ENCODE peak calls at places on chromosomes 13 and 19, in five cellular contexts. One of them, this sample, is unnamed.
A peak's percentile ranks its signal among the peaks of the same experiment; 100 is the strongest.

GRCh38 chr13:59119475-59119874 is 1044.3 kb downstream of the DIAPH3 start:
- DNase-seq in small intestine: no peak
- DNase-seq in right cardiac atrium: no peak
- DNase-seq in tibial artery: no peak
- DNase-seq in foreskin fibroblast: no peak
- DNase-seq in this sample: no peak

GRCh38 chr13:110304256-110304655 is 2.7 kb downstream of the COL4A1 start:
- DNase-seq in small intestine: no peak
- DNase-seq in right cardiac atrium: no peak
- DNase-seq in tibial artery: no peak
- DNase-seq in foreskin fibroblast: peak; percentile 79
- DNase-seq in this sample: no peak

GRCh38 chr13:83895994-83896580 is 13.8 kb upstream of the SLITRK1 start:
- DNase-seq in small intestine: no peak
- DNase-seq in right cardiac atrium: no peak
- DNase-seq in tibial artery: no peak
- DNase-seq in foreskin fibroblast: no peak
- DNase-seq in this sample: no peak

GRCh38 chr13:78298657-78299056 is 304.7 kb downstream of the POU4F1 start:
- DNase-seq in small intestine: no peak
- DNase-seq in right cardiac atrium: no peak
- DNase-seq in tibial artery: no peak
- DNase-seq in foreskin fibroblast: peak; percentile 0
- DNase-seq in this sample: no peak

GRCh38 chr13:47865883-47866282 is 135.2 kb downstream of the SUCLA2 start:
- DNase-seq in small intestine: no peak
- DNase-seq in right cardiac atrium: no peak
- DNase-seq in tibial artery: no peak
- DNase-seq in foreskin fibroblast: no peak
- DNase-seq in this sample: no peak

GRCh38 chr19:45250832-45251451 is at the start of gene MARK4:
- DNase-seq in small intestine: peak; percentile 46
- DNase-seq in right cardiac atrium: peak; percentile 82
- DNase-seq in tibial artery: no peak
- DNase-seq in foreskin fibroblast: peak; percentile 75
- DNase-seq in this sample: peak; percentile 67

GRCh38 chr19:34336781-34337271 is 28.2 kb upstream of the GPI start:
- DNase-seq in small intestine: no peak
- DNase-seq in right cardiac atrium: no peak
- DNase-seq in tibial artery: no peak
- DNase-seq in foreskin fibroblast: peak; percentile 57
- DNase-seq in this sample: no peak

GRCh38 chr19:12872941-12873890 is 8.0 kb downstream of the DNASE2 start:
- DNase-seq in small intestine: peak; percentile 86
- DNase-seq in right cardiac atrium: peak; percentile 79
- DNase-seq in tibial artery: peak; percentile 36
- DNase-seq in foreskin fibroblast: peak; percentile 46
- DNase-seq in this sample: peak; percentile 76

GRCh38 chr19:46471116-46471733 is at the start of gene PNMA8A:
- DNase-seq in small intestine: no peak
- DNase-seq in right cardiac atrium: peak; percentile 96
- DNase-seq in tibial artery: peak; percentile 80
- DNase-seq in foreskin fibroblast: peak; percentile 79
- DNase-seq in this sample: peak; percentile 92

GRCh38 chr19:47156861-47157454 is 26.3 kb downstream of the SAE1 start:
- DNase-seq in small intestine: peak; percentile 9
- DNase-seq in right cardiac atrium: no peak
- DNase-seq in tibial artery: no peak
- DNase-seq in foreskin fibroblast: peak; percentile 47
- DNase-seq in this sample: no peak

GRCh38 chr19:33705860-33706259 is 84.1 kb downstream of the CHST8 start:
- DNase-seq in small intestine: no peak
- DNase-seq in right cardiac atrium: no peak
- DNase-seq in tibial artery: no peak
- DNase-seq in foreskin fibroblast: no peak
- DNase-seq in this sample: peak; percentile 10

GRCh38 chr13:31957772-31958171 is 73.8 kb upstream of the FRY start:
- DNase-seq in small intestine: no peak
- DNase-seq in right cardiac atrium: no peak
- DNase-seq in tibial artery: no peak
- DNase-seq in foreskin fibroblast: no peak
- DNase-seq in this sample: no peak

GRCh38 chr13:50075619-50076097 is 60.4 kb downstream of the KCNRG start:
- DNase-seq in small intestine: no peak
- DNase-seq in right cardiac atrium: no peak
- DNase-seq in tibial artery: no peak
- DNase-seq in foreskin fibroblast: peak; percentile 31
- DNase-seq in this sample: no peak

GRCh38 chr19:30629086-30629485 is 256.9 kb downstream of the ZNF536 start:
- DNase-seq in small intestine: no peak
- DNase-seq in right cardiac atrium: no peak
- DNase-seq in tibial artery: no peak
- DNase-seq in foreskin fibroblast: no peak
- DNase-seq in this sample: no peak

GRCh38 chr13:89066868-89067466 is 1395.8 kb downstream of the SLITRK5 start:
- DNase-seq in small intestine: peak; percentile 49
- DNase-seq in right cardiac atrium: no peak
- DNase-seq in tibial artery: no peak
- DNase-seq in foreskin fibroblast: no peak
- DNase-seq in this sample: no peak

GRCh38 chr19:1084024-1084868 is 10.9 kb downstream of the POLR2E start:
- DNase-seq in small intestine: no peak
- DNase-seq in right cardiac atrium: no peak
- DNase-seq in tibial artery: peak; percentile 17
- DNase-seq in foreskin fibroblast: no peak
- DNase-seq in this sample: peak; percentile 66

GRCh38 chr13:96946709-96947311 is 47.5 kb downstream of the OXGR1 start:
- DNase-seq in small intestine: peak; percentile 59
- DNase-seq in right cardiac atrium: no peak
- DNase-seq in tibial artery: no peak
- DNase-seq in foreskin fibroblast: no peak
- DNase-seq in this sample: no peak

GRCh38 chr13:42266464-42266863 is 5.5 kb upstream of the AKAP11 start:
- DNase-seq in small intestine: no peak
- DNase-seq in right cardiac atrium: no peak
- DNase-seq in tibial artery: no peak
- DNase-seq in foreskin fibroblast: peak; percentile 78
- DNase-seq in this sample: no peak

GRCh38 chr19:48964205-48965032 is 690 bp upstream of the FTL start:
- DNase-seq in small intestine: peak; percentile 65
- DNase-seq in right cardiac atrium: no peak
- DNase-seq in tibial artery: peak; percentile 57
- DNase-seq in foreskin fibroblast: peak; percentile 74
- DNase-seq in this sample: no peak

GRCh38 chr19:46492841-46493235 is 2.8 kb downstream of the PNMA8B start:
- DNase-seq in small intestine: no peak
- DNase-seq in right cardiac atrium: no peak
- DNase-seq in tibial artery: no peak
- DNase-seq in foreskin fibroblast: no peak
- DNase-seq in this sample: peak; percentile 50

GRCh38 chr13:73293902-73294523 is 235.2 kb downstream of the KLF5 start:
- DNase-seq in small intestine: peak; percentile 81
- DNase-seq in right cardiac atrium: no peak
- DNase-seq in tibial artery: no peak
- DNase-seq in foreskin fibroblast: no peak
- DNase-seq in this sample: no peak

GRCh38 chr13:111531505-111531904 is 211.1 kb downstream of the TEX29 start:
- DNase-seq in small intestine: peak; percentile 9
- DNase-seq in right cardiac atrium: no peak
- DNase-seq in tibial artery: no peak
- DNase-seq in foreskin fibroblast: no peak
- DNase-seq in this sample: no peak

DNA sequence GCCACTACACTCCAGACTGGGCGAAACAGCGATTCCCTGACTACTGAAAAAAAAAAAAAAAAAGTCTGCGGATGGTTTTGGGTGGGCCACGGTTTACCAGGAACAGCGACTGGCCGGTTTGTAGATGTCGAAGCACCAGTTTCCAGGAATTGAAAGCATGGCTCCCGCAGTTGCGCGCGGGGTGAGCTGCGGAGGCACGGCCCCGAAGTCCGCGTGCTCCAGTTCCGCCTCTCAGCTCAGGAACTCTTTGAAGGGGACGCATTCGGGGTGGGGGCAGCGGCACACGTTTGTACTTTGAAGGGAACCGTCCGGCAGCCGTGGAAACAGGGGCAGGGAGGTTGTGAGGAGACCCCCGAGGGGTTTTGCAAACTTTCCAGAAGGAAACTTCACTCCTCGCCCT is 27.1 kb upstream of the PABPC3 start:
- DNase-seq in small intestine: no peak
- DNase-seq in right cardiac atrium: no peak
- DNase-seq in tibial artery: no peak
- DNase-seq in foreskin fibroblast: no peak
- DNase-seq in this sample: no peak
- H3K4me3 ChIP-seq in small intestine: no peak overlapping the region
- H3K4me3 ChIP-seq in right cardiac atrium: no peak overlapping the region
- H3K4me3 ChIP-seq in tibial artery: no peak overlapping the region
- H3K4me3 ChIP-seq in foreskin fibroblast: no peak overlapping the region
- H3K4me3 ChIP-seq in this sample: no peak overlapping the region

GRCh38 chr13:113819341-113819730 is 44.5 kb downstream of the GAS6 start:
- DNase-seq in small intestine: no peak
- DNase-seq in right cardiac atrium: no peak
- DNase-seq in tibial artery: no peak
- DNase-seq in foreskin fibroblast: no peak
- DNase-seq in this sample: no peak

GRCh38 chr13:113821847-113822246 is 42.0 kb downstream of the GAS6 start:
- DNase-seq in small intestine: no peak
- DNase-seq in right cardiac atrium: peak; percentile 77
- DNase-seq in tibial artery: no peak
- DNase-seq in foreskin fibroblast: no peak
- DNase-seq in this sample: peak; percentile 78

GRCh38 chr13:113822266-113822665 is 41.6 kb downstream of the GAS6 start:
- DNase-seq in small intestine: no peak
- DNase-seq in right cardiac atrium: peak; percentile 65
- DNase-seq in tibial artery: no peak
- DNase-seq in foreskin fibroblast: no peak
- DNase-seq in this sample: no peak

GRCh38 chr13:113819731-113820715 is 43.9 kb downstream of the GAS6 start:
- DNase-seq in small intestine: no peak
- DNase-seq in right cardiac atrium: peak; percentile 65
- DNase-seq in tibial artery: no peak
- DNase-seq in foreskin fibroblast: peak; percentile 74
- DNase-seq in this sample: no peak

DNA sequence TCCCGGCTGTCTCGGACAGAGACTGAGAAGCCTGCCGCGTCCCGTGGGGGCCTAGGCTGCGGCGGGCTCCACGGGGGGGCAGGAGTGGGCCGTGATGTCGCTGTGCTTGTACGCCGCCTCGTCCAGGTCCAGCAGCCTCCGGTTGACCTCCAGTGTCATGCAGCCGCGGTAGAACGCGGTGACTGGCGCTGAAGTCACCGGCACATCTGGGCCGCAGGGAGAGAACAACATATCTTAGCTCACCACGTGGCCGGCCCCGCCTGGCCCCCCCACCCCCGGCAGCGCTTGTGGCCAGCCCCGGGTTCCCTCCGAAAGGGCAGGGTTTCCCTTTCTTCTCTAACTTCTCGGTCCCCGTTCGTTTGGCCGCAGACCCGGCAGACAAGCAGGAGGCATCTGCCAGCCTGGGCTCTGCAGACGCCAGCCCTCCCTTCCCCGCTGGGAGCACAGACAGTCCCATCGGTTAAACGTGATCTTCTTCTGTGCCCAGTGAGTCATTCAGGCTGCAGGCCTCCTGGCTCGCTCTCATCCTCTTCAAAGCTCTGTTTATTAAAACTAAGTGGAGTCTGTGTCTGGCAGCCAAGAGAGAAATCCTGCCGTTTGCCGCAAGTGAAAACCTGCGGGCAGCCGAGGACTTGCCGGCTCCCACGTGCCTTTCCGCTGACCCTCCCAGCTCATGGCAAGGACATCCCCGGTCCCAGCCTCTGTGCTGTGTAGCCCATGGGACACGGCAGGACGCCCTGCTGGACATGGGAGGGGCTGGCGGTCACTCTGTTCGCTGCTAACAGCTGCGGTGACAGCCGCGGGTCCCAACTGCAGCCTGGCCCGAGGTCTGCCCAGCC is 42.8 kb downstream of the GAS6 start:
- DNase-seq in small intestine: no peak
- DNase-seq in right cardiac atrium: peak; percentile 89
- DNase-seq in tibial artery: peak; percentile 86
- DNase-seq in foreskin fibroblast: peak; percentile 99
- DNase-seq in this sample: peak; percentile 80
- H3K4me3 ChIP-seq in small intestine: no peak overlapping the region
- H3K4me3 ChIP-seq in right cardiac atrium: no peak overlapping the region
- H3K4me3 ChIP-seq in tibial artery: peak overlapping the region; percentile 7
- H3K4me3 ChIP-seq in foreskin fibroblast: peak overlapping the region; percentile 5
- H3K4me3 ChIP-seq in this sample: no peak overlapping the region

GRCh38 chr13:94248454-94249233 is 230.8 kb downstream of the DCT start:
- DNase-seq in small intestine: no peak
- DNase-seq in right cardiac atrium: no peak
- DNase-seq in tibial artery: no peak
- DNase-seq in foreskin fibroblast: peak; percentile 31
- DNase-seq in this sample: no peak

GRCh38 chr13:94249512-94249911 is 230.0 kb downstream of the DCT start:
- DNase-seq in small intestine: no peak
- DNase-seq in right cardiac atrium: no peak
- DNase-seq in tibial artery: no peak
- DNase-seq in foreskin fibroblast: peak; percentile 85
- DNase-seq in this sample: no peak

GRCh38 chr13:94252209-94252608 is 227.3 kb downstream of the DCT start:
- DNase-seq in small intestine: no peak
- DNase-seq in right cardiac atrium: no peak
- DNase-seq in tibial artery: no peak
- DNase-seq in foreskin fibroblast: peak; percentile 46
- DNase-seq in this sample: no peak

GRCh38 chr13:94254737-94255136 is 224.7 kb downstream of the DCT start:
- DNase-seq in small intestine: no peak
- DNase-seq in right cardiac atrium: no peak
- DNase-seq in tibial artery: no peak
- DNase-seq in foreskin fibroblast: peak; percentile 49
- DNase-seq in this sample: no peak

GRCh38 chr13:94251801-94252200 is 227.7 kb downstream of the DCT start:
- DNase-seq in small intestine: no peak
- DNase-seq in right cardiac atrium: peak; percentile 47
- DNase-seq in tibial artery: no peak
- DNase-seq in foreskin fibroblast: peak; percentile 73
- DNase-seq in this sample: no peak
- H3K4me3 ChIP-seq in small intestine: no peak overlapping the region
- H3K4me3 ChIP-seq in right cardiac atrium: no peak overlapping the region
- H3K4me3 ChIP-seq in tibial artery: no peak overlapping the region
- H3K4me3 ChIP-seq in foreskin fibroblast: no peak overlapping the region
- H3K4me3 ChIP-seq in this sample: no peak overlapping the region

GRCh38 chr13:19606152-19606551 is 27.3 kb upstream of the MPHOSPH8 start:
- DNase-seq in small intestine: no peak
- DNase-seq in right cardiac atrium: no peak
- DNase-seq in tibial artery: no peak
- DNase-seq in foreskin fibroblast: peak; percentile 54
- DNase-seq in this sample: no peak

GRCh38 chr13:19597523-19597922 is 35.9 kb upstream of the MPHOSPH8 start:
- DNase-seq in small intestine: no peak
- DNase-seq in right cardiac atrium: no peak
- DNase-seq in tibial artery: no peak
- DNase-seq in foreskin fibroblast: peak; percentile 84
- DNase-seq in this sample: no peak

GRCh38 chr13:19605161-19605955 is 28.1 kb upstream of the MPHOSPH8 start:
- DNase-seq in small intestine: no peak
- DNase-seq in right cardiac atrium: no peak
- DNase-seq in tibial artery: no peak
- DNase-seq in foreskin fibroblast: no peak
- DNase-seq in this sample: no peak

GRCh38 chr13:19604306-19604705 is 29.2 kb upstream of the MPHOSPH8 start:
- DNase-seq in small intestine: no peak
- DNase-seq in right cardiac atrium: no peak
- DNase-seq in tibial artery: no peak
- DNase-seq in foreskin fibroblast: no peak
- DNase-seq in this sample: no peak

GRCh38 chr13:19601749-19602725 is 31.4 kb upstream of the MPHOSPH8 start:
- DNase-seq in small intestine: peak; percentile 20
- DNase-seq in right cardiac atrium: peak; percentile 82
- DNase-seq in tibial artery: no peak
- DNase-seq in foreskin fibroblast: peak; percentile 72
- DNase-seq in this sample: peak; percentile 54
- H3K4me3 ChIP-seq in small intestine: peak overlapping the region; percentile 74
- H3K4me3 ChIP-seq in right cardiac atrium: peak overlapping the region; percentile 52
- H3K4me3 ChIP-seq in tibial artery: peak overlapping the region; percentile 51
- H3K4me3 ChIP-seq in foreskin fibroblast: peak overlapping the region; percentile 58
- H3K4me3 ChIP-seq in this sample: peak overlapping the region; percentile 19